ENCODE peak calls at places on chromosomes 5 and 9, in seven cellular contexts. W, F, N, J, C, Y and D are unnamed samples.

GRCh38 chr5:10859393-10860195 is 98.6 kb upstream of the DAP start:
- DNase-seq in W (no peak), F (peak), N (no peak), J (no peak), C (no peak), Y (no peak), D (no peak)

GRCh38 chr5:40677456-40677855 is 2.3 kb upstream of the PTGER4 start:
- DNase-seq in W (no peak), F (no peak), N (no peak), J (no peak), C (no peak), Y (no peak), D (no peak)

GRCh38 chr5:56264417-56265025 is 31.4 kb upstream of the ANKRD55 start:
- DNase-seq in W (peak), F (peak), N (peak), J (peak), C (peak), Y (peak), D (peak)

GRCh38 chr5:159362190-159362589 is 31.9 kb upstream of the IL12B start:
- DNase-seq in W (no peak), F (no peak), N (no peak), J (no peak), C (no peak), Y (no peak), D (peak)

GRCh38 chr5:54385994-54386393 is 69.5 kb upstream of the HSPB3 start:
- DNase-seq in W (no peak), F (no peak), N (no peak), J (no peak), C (no peak), Y (no peak), D (peak)

GRCh38 chr9:77276799-77277198 is 99.5 kb downstream of the VPS13A start:
- DNase-seq in W (no peak), F (no peak), N (peak), J (no peak), C (no peak), Y (no peak), D (no peak)

GRCh38 chr9:122827759-122828090 is 663 bp downstream of the PDCL start:
- DNase-seq in W (peak), F (no peak), N (peak), J (peak), C (no peak), Y (no peak), D (peak)

GRCh38 chr5:142684508-142685031 is 1.3 kb downstream of the FGF1 start:
- DNase-seq in W (peak), F (no peak), N (peak), J (no peak), C (peak), Y (no peak), D (no peak)

GRCh38 chr5:65391591-65391990 is 90.1 kb downstream of the ADAMTS6 start:
- DNase-seq in W (peak), F (no peak), N (no peak), J (no peak), C (no peak), Y (no peak), D (peak)

GRCh38 chr9:104725014-104725413 is 22.5 kb upstream of the NIPSNAP3A start:
- DNase-seq in W (no peak), F (no peak), N (no peak), J (no peak), C (no peak), Y (no peak), D (no peak)

GRCh38 chr5:138654281-138654867 is 79.2 kb upstream of the HSPA9 start:
- DNase-seq in W (peak), F (no peak), N (peak), J (peak), C (no peak), Y (no peak), D (no peak)

GRCh38 chr5:132226516-132227234 is 978 bp downstream of the P4HA2 start:
- DNase-seq in W (peak), F (no peak), N (no peak), J (no peak), C (peak), Y (peak), D (peak)

GRCh38 chr9:133708123-133708769 is 29.9 kb downstream of the SARDH start:
- DNase-seq in W (no peak), F (no peak), N (no peak), J (no peak), C (no peak), Y (no peak), D (no peak)

GRCh38 chr5:146662229-146662628 is 146.2 kb upstream of the GPR151 start:
- DNase-seq in W (no peak), F (no peak), N (peak), J (peak), C (no peak), Y (no peak), D (no peak)

GRCh38 chr5:27328480-27328879 is 290.1 kb upstream of the CDH9 start:
- DNase-seq in W (peak), F (no peak), N (no peak), J (peak), C (no peak), Y (no peak), D (no peak)

GRCh38 chr9:109974143-109974917 is 194.3 kb downstream of the PALM2AKAP2 start:
- DNase-seq in W (no peak), F (no peak), N (no peak), J (no peak), C (no peak), Y (no peak), D (no peak)

GRCh38 chr9:71772726-71773125 is 4.4 kb upstream of the CEMIP2 start:
- DNase-seq in W (no peak), F (no peak), N (no peak), J (no peak), C (no peak), Y (no peak), D (no peak)
- H2BK5ac ChIP-seq in W (no peak), F (no peak), N (no peak), J (no peak), C (no peak), Y (no peak), D (no peak)

GRCh38 chr9:135008416-135008815 is 79.1 kb upstream of the OLFM1 start:
- DNase-seq in W (no peak), F (no peak), N (no peak), J (no peak), C (no peak), Y (no peak), D (no peak)
- H2BK5ac ChIP-seq in W (no peak), F (no peak), N (no peak), J (no peak), C (no peak), Y (no peak), D (no peak)

GRCh38 chr5:178165585-178165984 is 11.9 kb upstream of the NHP2 start:
- DNase-seq in W (no peak), F (no peak), N (no peak), J (no peak), C (no peak), Y (no peak), D (no peak)
- H2BK5ac ChIP-seq in W (no peak), F (no peak), N (no peak), J (no peak), C (no peak), Y (no peak), D (no peak)

GRCh38 chr5:172429201-172429940 is 25.0 kb downstream of the SH3PXD2B start:
- DNase-seq in W (peak), F (no peak), N (no peak), J (peak), C (no peak), Y (no peak), D (peak)

GRCh38 chr5:172428224-172429166 is 25.8 kb downstream of the SH3PXD2B start:
- DNase-seq in W (no peak), F (no peak), N (no peak), J (no peak), C (no peak), Y (no peak), D (no peak)

GRCh38 chr5:172426086-172426485 is 28.2 kb downstream of the SH3PXD2B start:
- DNase-seq in W (no peak), F (no peak), N (no peak), J (no peak), C (no peak), Y (no peak), D (no peak)

GRCh38 chr5:172425402-172425801 is 28.9 kb downstream of the SH3PXD2B start:
- DNase-seq in W (no peak), F (no peak), N (no peak), J (no peak), C (no peak), Y (no peak), D (no peak)

DNA sequence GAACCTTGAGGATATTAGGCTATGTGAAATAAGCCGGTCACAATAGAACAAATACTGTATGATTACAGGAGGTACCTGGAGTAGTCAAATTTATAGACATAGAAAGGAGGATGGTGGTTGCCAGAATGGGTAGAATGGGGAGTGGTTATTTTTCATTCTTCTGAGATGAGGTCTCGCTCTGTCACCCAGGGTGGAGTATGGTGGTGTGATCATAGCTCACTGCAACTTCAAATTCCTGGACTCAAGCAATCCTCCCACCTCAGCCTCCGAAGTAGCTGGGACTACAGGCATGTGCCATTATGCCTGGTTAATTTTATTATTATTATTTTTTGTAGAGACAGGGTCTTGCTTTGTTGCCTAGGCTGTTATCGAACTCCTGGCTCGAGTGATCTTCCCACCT is 27.1 kb downstream of the SH3PXD2B start:
- DNase-seq in W (no peak), F (no peak), N (no peak), J (no peak), C (no peak), Y (no peak), D (peak)
- H2BK5ac ChIP-seq in W (no peak), F (no peak), N (no peak), J (no peak), C (no peak), Y (no peak), D (no peak)

GRCh38 chr9:130668196-130668595 is 3.8 kb downstream of the PRDM12 start:
- DNase-seq in W (no peak), F (no peak), N (no peak), J (no peak), C (no peak), Y (no peak), D (no peak)

GRCh38 chr9:130665431-130666392 is 1.3 kb downstream of the PRDM12 start:
- DNase-seq in W (no peak), F (no peak), N (peak), J (no peak), C (peak), Y (peak), D (no peak)

GRCh38 chr9:130668694-130669093 is 4.3 kb downstream of the PRDM12 start:
- DNase-seq in W (no peak), F (no peak), N (no peak), J (no peak), C (no peak), Y (no peak), D (no peak)

GRCh38 chr9:130666393-130667116 is 2.2 kb downstream of the PRDM12 start:
- DNase-seq in W (no peak), F (no peak), N (no peak), J (no peak), C (peak), Y (peak), D (no peak)

GRCh38 chr9:130667117-130667430 is 2.7 kb downstream of the PRDM12 start:
- DNase-seq in W (no peak), F (no peak), N (no peak), J (no peak), C (no peak), Y (no peak), D (no peak)
- H2BK5ac ChIP-seq in W (no peak), F (no peak), N (no peak), J (no peak), C (no peak), Y (no peak), D (no peak)

DNA sequence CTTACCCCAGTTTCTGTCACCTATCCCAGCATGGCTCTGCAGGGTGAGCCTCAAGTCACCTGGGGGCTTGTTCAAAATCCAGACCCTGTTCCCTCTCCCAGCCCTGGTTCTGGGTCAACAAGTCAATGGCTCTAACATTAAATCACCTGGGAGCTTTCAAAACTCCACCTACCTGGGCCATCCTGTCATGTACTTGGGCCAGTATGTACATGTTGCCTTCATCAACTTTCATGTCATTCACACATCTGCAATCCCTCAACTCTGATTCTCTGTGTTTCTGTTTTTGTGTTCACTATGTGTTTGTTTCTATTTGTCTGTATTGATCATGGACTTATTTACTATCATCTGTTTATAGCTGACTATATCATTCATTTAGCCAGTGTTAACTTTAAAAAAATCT is 2.1 kb upstream of the SH3GLB2 start:
- DNase-seq in W (no peak), F (no peak), N (no peak), J (no peak), C (no peak), Y (no peak), D (no peak)
- H2BK5ac ChIP-seq in W (no peak), F (no peak), N (no peak), J (no peak), C (no peak), Y (no peak), D (no peak)

GRCh38 chr9:37422289-37423104 is at the start of gene GRHPR:
- DNase-seq in W (peak), F (peak), N (peak), J (peak), C (peak), Y (peak), D (peak)
- H2BK5ac ChIP-seq in W (peak), F (peak), N (no peak), J (peak), C (no peak), Y (peak), D (peak)

DNA sequence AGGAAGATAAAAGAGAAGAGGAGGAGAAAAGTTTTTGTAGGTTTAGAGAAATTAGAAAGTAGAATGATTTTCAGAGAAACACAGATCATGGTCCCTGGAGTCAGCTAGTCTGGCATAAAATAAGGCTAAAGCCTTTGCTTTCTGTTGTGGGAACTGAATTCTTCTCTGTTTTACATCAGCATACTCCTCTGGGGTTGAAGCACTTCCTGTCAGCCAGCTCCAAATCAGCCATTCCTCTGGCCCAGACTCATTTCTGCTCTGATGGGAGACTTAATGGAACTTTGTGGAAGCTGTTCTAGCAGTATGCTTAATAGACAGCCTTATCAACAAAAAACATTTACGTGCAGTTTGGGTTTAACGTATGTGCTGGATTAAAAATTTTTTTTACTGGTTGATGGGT is 143.2 kb downstream of the HMHB1 start:
- DNase-seq in W (peak), F (no peak), N (no peak), J (peak), C (no peak), Y (no peak), D (no peak)
- H2BK5ac ChIP-seq in W (peak), F (no peak), N (no peak), J (no peak), C (no peak), Y (no peak), D (no peak)

DNA sequence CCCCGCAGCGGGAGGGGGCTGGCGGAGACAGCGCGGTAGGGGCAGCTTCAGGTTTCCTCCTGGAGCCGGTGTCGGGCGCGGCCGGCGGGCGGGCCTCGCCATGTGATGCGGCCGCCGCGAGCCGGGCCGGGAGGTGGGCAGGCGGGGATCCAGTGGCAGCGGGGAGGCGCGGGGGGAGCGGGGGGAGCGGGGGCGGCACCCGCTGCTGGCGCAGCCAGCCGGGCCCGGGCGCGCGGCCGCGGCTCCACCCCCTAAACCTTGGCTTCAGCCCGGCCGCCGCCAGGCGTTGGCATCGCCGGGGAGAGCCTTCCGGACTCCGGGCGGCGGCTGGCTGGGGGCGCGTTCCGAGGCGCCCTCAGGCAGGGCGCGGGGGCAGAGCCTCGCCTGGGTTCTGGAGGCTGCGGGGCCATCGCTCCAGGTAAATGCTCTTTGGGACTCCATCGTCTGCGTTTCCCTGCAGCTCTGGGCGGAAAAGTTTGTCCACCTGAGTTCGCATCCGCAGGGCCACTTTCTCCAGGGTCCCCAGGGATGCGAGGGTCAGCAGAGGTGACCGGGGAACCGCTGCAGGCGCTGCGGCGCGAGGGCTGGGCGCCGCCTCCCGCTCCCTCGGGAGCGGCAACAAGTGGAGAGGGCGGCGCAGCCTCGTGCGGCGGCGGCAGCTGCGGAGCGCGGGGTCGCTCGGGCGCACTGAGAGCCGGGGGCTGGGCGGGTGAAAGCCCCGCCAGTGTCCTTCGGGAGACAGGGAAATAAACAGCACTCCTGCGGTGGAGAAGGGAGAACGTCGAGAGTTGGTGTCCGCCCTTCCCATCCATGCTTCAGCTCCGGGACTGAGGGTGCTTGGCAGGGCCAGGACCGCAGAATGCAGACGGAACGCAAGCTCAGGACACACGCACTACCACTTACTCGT is at the start of gene ARHGEF28:
- DNase-seq in W (peak), F (peak), N (peak), J (peak), C (peak), Y (peak), D (peak)
- H2BK5ac ChIP-seq in W (peak), F (no peak), N (no peak), J (peak), C (no peak), Y (no peak), D (no peak)

GRCh38 chr5:134411546-134412266 is at the start of gene CDKN2AIPNL:
- DNase-seq in W (peak), F (peak), N (peak), J (peak), C (peak), Y (peak), D (peak)
- H2BK5ac ChIP-seq in W (peak), F (peak), N (peak), J (no peak), C (no peak), Y (peak), D (peak)